ENCODE peak calls at places on chromosomes 12 and 14, in nine cellular contexts. G is mammary epithelial cell; Q is NCI-H1092; D is GF-D8; W is activated T-cell treated with anti-CD3 and anti-CD28 coated beads, Interleukin-2, amount 50 U/mL, for 72 hours; C is iris pigment epithelial cell; L is DMS79 treated with DMSO at 0.1 percent for 48 hours; Z is body of pancreas; P is pulmonary artery endothelial cell. I is an unnamed sample.

GRCh38 chr14:104542871-104543830 is 36.4 kb upstream of the C14orf180 start:
- DNase-seq in G (no peak), Q (no peak), D (no peak), W (no peak), C (no peak), L (no peak), Z (no peak), P (no peak), I (no peak)

GRCh38 chr12:80101126-80101525 is 1.8 kb downstream of the OTOGL start:
- DNase-seq in G (peak; percentile 84), Q (no peak), D (no peak), W (no peak), C (peak; percentile 26), L (peak; percentile 97), Z (no peak), P (no peak), I (peak; percentile 24)

GRCh38 chr12:4664111-4664510 is 15.2 kb downstream of the NDUFA9 start:
- DNase-seq in G (peak; percentile 61), Q (no peak), D (peak; percentile 2), W (no peak), C (peak; percentile 86), L (no peak), Z (no peak), P (no peak), I (peak; percentile 93)

GRCh38 chr14:94770251-94770749 is 387 bp upstream of the GSC start:
- DNase-seq in G (no peak), Q (no peak), D (no peak), W (peak; percentile 2), C (no peak), L (no peak), Z (no peak), P (no peak), I (no peak)

GRCh38 chr12:56029166-56029519 is 8.3 kb downstream of the IKZF4 start:
- DNase-seq in G (no peak), Q (no peak), D (no peak), W (no peak), C (peak; percentile 34), L (no peak), Z (no peak), P (peak; percentile 24), I (peak; percentile 72)

GRCh38 chr12:39764944-39765560 is 145.4 kb upstream of the ABCD2 start:
- DNase-seq in G (peak; percentile 9), Q (no peak), D (peak; percentile 8), W (no peak), C (peak; percentile 60), L (no peak), Z (no peak), P (peak; percentile 15), I (peak; percentile 78)

GRCh38 chr14:62126885-62127478 is 364.8 kb downstream of the SNAPC1 start:
- DNase-seq in G (peak; percentile 43), Q (peak; percentile 65), D (no peak), W (peak; percentile 28), C (peak; percentile 59), L (peak; percentile 75), Z (no peak), P (peak; percentile 17), I (peak; percentile 73)

GRCh38 chr14:58637391-58638230 is at the start of gene DACT1:
- DNase-seq in G (no peak), Q (no peak), D (no peak), W (peak; percentile 70), C (peak; percentile 82), L (no peak), Z (peak; percentile 38), P (no peak), I (peak; percentile 86)

GRCh38 chr14:86781111-86781510 is 1211.9 kb downstream of the GALC start:
- DNase-seq in G (no peak), Q (no peak), D (no peak), W (no peak), C (no peak), L (no peak), Z (no peak), P (no peak), I (no peak)

GRCh38 chr12:110312581-110313360 is 31.7 kb downstream of the ATP2A2 start:
- DNase-seq in G (peak; percentile 75), Q (no peak), D (peak; percentile 5), W (peak; percentile 8), C (peak; percentile 85), L (no peak), Z (no peak), P (peak; percentile 68), I (peak; percentile 84)

GRCh38 chr12:106171117-106171750 is 32.5 kb upstream of the NUAK1 start:
- DNase-seq in G (no peak), Q (no peak), D (no peak), W (peak; percentile 18), C (no peak), L (peak; percentile 24), Z (no peak), P (no peak), I (no peak)

GRCh38 chr14:90726656-90727055 is 89.6 kb downstream of the TTC7B start:
- DNase-seq in G (peak; percentile 29), Q (no peak), D (no peak), W (no peak), C (peak; percentile 75), L (no peak), Z (peak; percentile 38), P (no peak), I (peak; percentile 65)

GRCh38 chr14:35406811-35407630 is 2.5 kb upstream of the NFKBIA start:
- DNase-seq in G (peak; percentile 78), Q (peak; percentile 41), D (peak; percentile 35), W (no peak), C (peak; percentile 69), L (peak; percentile 96), Z (peak; percentile 47), P (no peak), I (peak; percentile 88)

GRCh38 chr12:10339441-10339840 is 31.8 kb downstream of the KLRD1 start:
- DNase-seq in G (peak; percentile 20), Q (no peak), D (no peak), W (no peak), C (peak; percentile 37), L (no peak), Z (no peak), P (no peak), I (peak; percentile 59)

GRCh38 chr14:64812412-64812811 is 67.3 kb downstream of the SPTB start:
- DNase-seq in G (peak; percentile 61), Q (no peak), D (no peak), W (peak; percentile 30), C (no peak), L (peak; percentile 97), Z (peak; percentile 68), P (no peak), I (no peak)

GRCh38 chr12:84069079-84069661 is 843.4 kb downstream of the SLC6A15 start:
- DNase-seq in G (no peak), Q (no peak), D (no peak), W (no peak), C (peak; percentile 50), L (no peak), Z (no peak), P (no peak), I (peak; percentile 30)

GRCh38 chr12:118359541-118359915 is 13.2 kb downstream of the TAOK3 start:
- DNase-seq in G (no peak), Q (no peak), D (peak; percentile 80), W (peak; percentile 31), C (no peak), L (no peak), Z (no peak), P (no peak), I (no peak)

GRCh38 chr14:20578784-20579502 is 8.9 kb downstream of the RNASE11 start:
- DNase-seq in G (no peak), Q (no peak), D (no peak), W (no peak), C (no peak), L (no peak), Z (no peak), P (no peak), I (no peak)

GRCh38 chr14:90541076-90541634 is 144.3 kb downstream of the CALM1 start:
- DNase-seq in G (no peak), Q (no peak), D (no peak), W (no peak), C (no peak), L (no peak), Z (no peak), P (no peak), I (no peak)

GRCh38 chr14:78253986-78254385 is 83.8 kb downstream of the NRXN3 start:
- DNase-seq in G (peak; percentile 63), Q (no peak), D (no peak), W (peak; percentile 10), C (peak; percentile 68), L (no peak), Z (no peak), P (no peak), I (peak; percentile 92)

GRCh38 chr14:94376976-94377865 is 11.2 kb downstream of the SERPINA1 start:
- DNase-seq in G (no peak), Q (no peak), D (no peak), W (no peak), C (no peak), L (no peak), Z (no peak), P (no peak), I (no peak)

GRCh38 chr12:98863167-98863566 is 218.1 kb downstream of the APAF1 start:
- DNase-seq in G (no peak), Q (no peak), D (no peak), W (no peak), C (no peak), L (no peak), Z (no peak), P (no peak), I (no peak)